ENCODE peak calls at places on chromosomes 2 and 18, in four cellular contexts. One of them, this sample, is unnamed.

GRCh38 chr18:43627833-43628370 is 350.6 kb upstream of the SYT4 start:
- DNase-seq in GM12891: no peak
- DNase-seq in K562: no peak
- DNase-seq in GM12878: no peak
- DNase-seq in this sample: no peak

GRCh38 chr2:54956392-54956722 is 93.9 kb downstream of the RTN4 start:
- DNase-seq in GM12878: no peak
- DNase-seq in K562: peak; percentile 28
- DNase-seq in GM12891: no peak
- DNase-seq in this sample: no peak

GRCh38 chr2:234577191-234577590 is 80.3 kb upstream of the ARL4C start:
- DNase-seq in GM12878: no peak
- DNase-seq in K562: no peak
- DNase-seq in GM12891: no peak
- DNase-seq in this sample: no peak

GRCh38 chr2:41241325-41242000 is 789.6 kb upstream of the SLC8A1 start:
- DNase-seq in GM12891: no peak
- DNase-seq in K562: no peak
- DNase-seq in GM12878: no peak
- DNase-seq in this sample: no peak

GRCh38 chr18:50128506-50129271 is 66.3 kb downstream of the MYO5B start:
- DNase-seq in GM12891: no peak
- DNase-seq in GM12878: no peak
- DNase-seq in K562: no peak
- DNase-seq in this sample: no peak

GRCh38 chr2:150535176-150535575 is 47.7 kb upstream of the RND3 start:
- DNase-seq in GM12891: no peak
- DNase-seq in K562: no peak
- DNase-seq in GM12878: no peak
- DNase-seq in this sample: no peak

GRCh38 chr2:85162746-85163301 is 29.6 kb downstream of the TCF7L1 start:
- DNase-seq in GM12891: no peak
- DNase-seq in K562: no peak
- DNase-seq in GM12878: no peak
- DNase-seq in this sample: no peak

GRCh38 chr2:71181316-71181715 is 45.6 kb downstream of the PAIP2B start:
- DNase-seq in K562: no peak
- DNase-seq in GM12891: no peak
- DNase-seq in GM12878: no peak
- DNase-seq in this sample: no peak

GRCh38 chr2:29082804-29083495 is 8.6 kb upstream of the PCARE start:
- DNase-seq in GM12891: no peak
- DNase-seq in GM12878: peak; percentile 55
- DNase-seq in K562: no peak
- DNase-seq in this sample: no peak
- TF ChIP-seq POLR2AphosphoS5 in GM12891: no peak
- TF ChIP-seq POLR2AphosphoS5 in GM12878: no peak
- TF ChIP-seq POLR2AphosphoS5 in K562: no peak
- TF ChIP-seq POLR2AphosphoS5 in this sample: no peak

GRCh38 chr2:224284134-224284946 is 117.6 kb downstream of the FAM124B start:
- DNase-seq in GM12878: no peak
- DNase-seq in GM12891: no peak
- DNase-seq in K562: peak; percentile 6
- DNase-seq in this sample: peak; percentile 11
- TF ChIP-seq SPI1 in GM12878: no peak
- TF ChIP-seq SPI1 in GM12891: no peak
- TF ChIP-seq SPI1 in K562: no peak
- TF ChIP-seq SPI1 in this sample: no peak

GRCh38 chr2:42382144-42382543 is 21.1 kb upstream of the COX7A2L start:
- DNase-seq in K562: no peak
- DNase-seq in GM12891: no peak
- DNase-seq in GM12878: no peak
- DNase-seq in this sample: no peak
- TF ChIP-seq POLR2AphosphoS5 in K562: no peak
- TF ChIP-seq POLR2AphosphoS5 in GM12891: no peak
- TF ChIP-seq POLR2AphosphoS5 in GM12878: no peak
- TF ChIP-seq POLR2AphosphoS5 in this sample: no peak

GRCh38 chr2:204888222-204888621 is 342.9 kb downstream of the PARD3B start:
- DNase-seq in GM12891: no peak
- DNase-seq in GM12878: no peak
- DNase-seq in K562: no peak
- DNase-seq in this sample: no peak
- TF ChIP-seq SPI1 in GM12891: no peak
- TF ChIP-seq SPI1 in GM12878: no peak
- TF ChIP-seq SPI1 in K562: no peak
- TF ChIP-seq SPI1 in this sample: no peak

DNA sequence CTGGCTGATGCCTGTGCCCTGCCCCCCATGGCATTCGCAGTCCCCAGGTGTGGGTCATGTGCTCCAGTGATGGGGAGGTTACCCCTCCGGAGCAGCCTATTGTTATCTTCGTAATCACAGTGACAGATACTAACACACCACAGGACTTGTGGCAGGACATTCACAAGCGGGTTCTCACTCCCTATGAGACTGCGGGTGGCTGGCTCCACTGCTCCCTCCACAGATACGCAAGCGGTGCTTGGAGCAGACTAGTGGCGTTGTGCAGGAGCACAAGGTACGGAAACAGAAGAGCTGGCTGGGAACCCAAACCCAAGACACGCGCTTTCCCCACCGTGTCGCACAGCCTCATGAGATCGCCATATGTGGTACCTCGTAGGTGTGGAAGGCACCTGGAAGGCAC is 52.2 kb downstream of the ACKR3 start:
- DNase-seq in GM12878: no peak
- DNase-seq in GM12891: no peak
- DNase-seq in K562: no peak
- DNase-seq in this sample: no peak
- TF ChIP-seq POLR2AphosphoS5 in GM12878: no peak
- TF ChIP-seq POLR2AphosphoS5 in GM12891: no peak
- TF ChIP-seq POLR2AphosphoS5 in K562: no peak
- TF ChIP-seq POLR2AphosphoS5 in this sample: no peak

DNA sequence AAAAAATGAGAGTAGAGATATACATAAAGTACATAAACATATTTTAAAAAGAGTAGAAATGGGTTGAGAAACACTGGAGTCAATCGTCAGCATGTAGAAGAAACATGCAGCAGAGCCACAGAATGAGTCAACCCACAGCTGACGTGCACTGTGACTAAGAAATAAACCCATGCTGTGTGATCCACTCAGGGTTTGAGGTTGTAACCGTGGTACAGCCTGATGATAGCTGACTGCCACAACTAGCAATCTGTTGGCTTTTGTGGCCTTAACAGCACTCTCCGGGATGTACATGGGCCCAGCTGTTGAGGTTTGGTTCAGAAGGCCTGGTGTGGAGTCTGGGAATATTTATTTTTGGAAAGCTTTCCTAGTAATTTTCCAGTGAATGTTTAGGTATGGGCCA is 554.4 kb upstream of the MEX3C start:
- DNase-seq in GM12891: no peak
- DNase-seq in GM12878: no peak
- DNase-seq in K562: no peak
- DNase-seq in this sample: no peak
- TF ChIP-seq SPI1 in GM12891: no peak
- TF ChIP-seq SPI1 in GM12878: no peak
- TF ChIP-seq SPI1 in K562: no peak
- TF ChIP-seq SPI1 in this sample: no peak

This sample was measured in HL-60.